ENCODE peak calls at places on chromosome 2, in six cellular contexts. One of them, this sample, is unnamed.

GRCh38 chr2:314561-315336 is 26.9 kb upstream of the ALKAL2 start:
- DNase-seq in upper lobe of right lung: no peak
- DNase-seq in fibroblast of mammary gland: no peak
- DNase-seq in cardiac muscle cell: no peak
- DNase-seq in astrocyte of the spinal cord: no peak
- DNase-seq in prostate gland: no peak
- DNase-seq in this sample: no peak

GRCh38 chr2:85710687-85711577 is 16.8 kb downstream of the GNLY start:
- DNase-seq in upper lobe of right lung: peak; percentile 96
- DNase-seq in fibroblast of mammary gland: peak; percentile 59
- DNase-seq in cardiac muscle cell: peak; percentile 65
- DNase-seq in astrocyte of the spinal cord: no peak
- DNase-seq in prostate gland: no peak
- DNase-seq in this sample: peak; percentile 55

GRCh38 chr2:162202203-162202602 is 41.0 kb downstream of the FAP start:
- DNase-seq in upper lobe of right lung: no peak
- DNase-seq in fibroblast of mammary gland: no peak
- DNase-seq in cardiac muscle cell: no peak
- DNase-seq in astrocyte of the spinal cord: no peak
- DNase-seq in prostate gland: no peak
- DNase-seq in this sample: no peak

GRCh38 chr2:236790991-236791390 is 221.4 kb downstream of the ACKR3 start:
- DNase-seq in upper lobe of right lung: no peak
- DNase-seq in fibroblast of mammary gland: no peak
- DNase-seq in cardiac muscle cell: no peak
- DNase-seq in astrocyte of the spinal cord: no peak
- DNase-seq in prostate gland: no peak
- DNase-seq in this sample: no peak

GRCh38 chr2:45353879-45354278 is 257.2 kb downstream of the SRBD1 start:
- DNase-seq in upper lobe of right lung: no peak
- DNase-seq in fibroblast of mammary gland: peak; percentile 98
- DNase-seq in cardiac muscle cell: peak; percentile 75
- DNase-seq in astrocyte of the spinal cord: peak; percentile 99
- DNase-seq in prostate gland: no peak
- DNase-seq in this sample: peak; percentile 94

GRCh38 chr2:69200107-69200520 is 186.9 kb downstream of the GFPT1 start:
- DNase-seq in upper lobe of right lung: no peak
- DNase-seq in fibroblast of mammary gland: peak; percentile 95
- DNase-seq in cardiac muscle cell: peak; percentile 97
- DNase-seq in astrocyte of the spinal cord: peak; percentile 59
- DNase-seq in prostate gland: no peak
- DNase-seq in this sample: peak; percentile 99

GRCh38 chr2:54895735-54896134 is 154.5 kb downstream of the RTN4 start:
- DNase-seq in upper lobe of right lung: no peak
- DNase-seq in fibroblast of mammary gland: peak; percentile 70
- DNase-seq in cardiac muscle cell: peak; percentile 54
- DNase-seq in astrocyte of the spinal cord: peak; percentile 21
- DNase-seq in prostate gland: no peak
- DNase-seq in this sample: peak; percentile 72

GRCh38 chr2:37582911-37583310 is 88.5 kb downstream of the CDC42EP3 start:
- DNase-seq in upper lobe of right lung: no peak
- DNase-seq in fibroblast of mammary gland: peak; percentile 74
- DNase-seq in cardiac muscle cell: no peak
- DNase-seq in astrocyte of the spinal cord: no peak
- DNase-seq in prostate gland: no peak
- DNase-seq in this sample: no peak

GRCh38 chr2:231198291-231199173 is at the start of gene ARMC9:
- DNase-seq in upper lobe of right lung: peak; percentile 91
- DNase-seq in fibroblast of mammary gland: peak; percentile 40
- DNase-seq in cardiac muscle cell: peak; percentile 69
- DNase-seq in astrocyte of the spinal cord: peak; percentile 63
- DNase-seq in prostate gland: peak; percentile 76
- DNase-seq in this sample: peak; percentile 58

GRCh38 chr2:43745457-43745856 is 28.4 kb upstream of the DYNC2LI1 start:
- DNase-seq in upper lobe of right lung: no peak
- DNase-seq in fibroblast of mammary gland: peak; percentile 32
- DNase-seq in cardiac muscle cell: peak; percentile 78
- DNase-seq in astrocyte of the spinal cord: peak; percentile 67
- DNase-seq in prostate gland: no peak
- DNase-seq in this sample: peak; percentile 73

GRCh38 chr2:75100011-75100680 is 99.2 kb downstream of the TACR1 start:
- DNase-seq in upper lobe of right lung: no peak
- DNase-seq in fibroblast of mammary gland: peak; percentile 71
- DNase-seq in cardiac muscle cell: peak; percentile 62
- DNase-seq in astrocyte of the spinal cord: peak; percentile 79
- DNase-seq in prostate gland: no peak
- DNase-seq in this sample: peak; percentile 14

GRCh38 chr2:3480352-3481010 is 38.9 kb downstream of the ADI1 start:
- DNase-seq in upper lobe of right lung: no peak
- DNase-seq in fibroblast of mammary gland: no peak
- DNase-seq in cardiac muscle cell: no peak
- DNase-seq in astrocyte of the spinal cord: no peak
- DNase-seq in prostate gland: no peak
- DNase-seq in this sample: no peak

GRCh38 chr2:172101008-172101706 is 1.5 kb downstream of the DLX2 start:
- DNase-seq in upper lobe of right lung: no peak
- DNase-seq in fibroblast of mammary gland: no peak
- DNase-seq in cardiac muscle cell: no peak
- DNase-seq in astrocyte of the spinal cord: no peak
- DNase-seq in prostate gland: no peak
- DNase-seq in this sample: no peak

GRCh38 chr2:226115832-226116200 is 683.8 kb downstream of the IRS1 start:
- DNase-seq in upper lobe of right lung: no peak
- DNase-seq in fibroblast of mammary gland: no peak
- DNase-seq in cardiac muscle cell: peak; percentile 24
- DNase-seq in astrocyte of the spinal cord: no peak
- DNase-seq in prostate gland: no peak
- DNase-seq in this sample: peak; percentile 40

GRCh38 chr2:226116346-226116745 is 683.3 kb downstream of the IRS1 start:
- DNase-seq in upper lobe of right lung: no peak
- DNase-seq in fibroblast of mammary gland: no peak
- DNase-seq in cardiac muscle cell: no peak
- DNase-seq in astrocyte of the spinal cord: no peak
- DNase-seq in prostate gland: no peak
- DNase-seq in this sample: no peak

GRCh38 chr2:226121339-226121738 is 678.3 kb downstream of the IRS1 start:
- DNase-seq in upper lobe of right lung: no peak
- DNase-seq in fibroblast of mammary gland: peak; percentile 85
- DNase-seq in cardiac muscle cell: peak; percentile 27
- DNase-seq in astrocyte of the spinal cord: peak; percentile 68
- DNase-seq in prostate gland: no peak
- DNase-seq in this sample: peak; percentile 61

GRCh38 chr2:226117506-226118065 is 682.0 kb downstream of the IRS1 start:
- DNase-seq in upper lobe of right lung: no peak
- DNase-seq in fibroblast of mammary gland: no peak
- DNase-seq in cardiac muscle cell: peak; percentile 24
- DNase-seq in astrocyte of the spinal cord: no peak
- DNase-seq in prostate gland: no peak
- DNase-seq in this sample: peak; percentile 42

GRCh38 chr2:226118471-226119429 is 680.9 kb downstream of the IRS1 start:
- DNase-seq in upper lobe of right lung: no peak
- DNase-seq in fibroblast of mammary gland: peak; percentile 98
- DNase-seq in cardiac muscle cell: peak; percentile 97
- DNase-seq in astrocyte of the spinal cord: peak; percentile 89
- DNase-seq in prostate gland: peak; percentile 26
- DNase-seq in this sample: peak; percentile 95
- H3K4me3 ChIP-seq in upper lobe of right lung: peak overlapping the region; percentile 19
- H3K4me3 ChIP-seq in fibroblast of mammary gland: peak overlapping the region; percentile 21
- H3K4me3 ChIP-seq in cardiac muscle cell: no peak overlapping the region
- H3K4me3 ChIP-seq in astrocyte of the spinal cord: no peak overlapping the region
- H3K4me3 ChIP-seq in prostate gland: no peak overlapping the region
- H3K4me3 ChIP-seq in this sample: peak overlapping the region; percentile 43

DNA sequence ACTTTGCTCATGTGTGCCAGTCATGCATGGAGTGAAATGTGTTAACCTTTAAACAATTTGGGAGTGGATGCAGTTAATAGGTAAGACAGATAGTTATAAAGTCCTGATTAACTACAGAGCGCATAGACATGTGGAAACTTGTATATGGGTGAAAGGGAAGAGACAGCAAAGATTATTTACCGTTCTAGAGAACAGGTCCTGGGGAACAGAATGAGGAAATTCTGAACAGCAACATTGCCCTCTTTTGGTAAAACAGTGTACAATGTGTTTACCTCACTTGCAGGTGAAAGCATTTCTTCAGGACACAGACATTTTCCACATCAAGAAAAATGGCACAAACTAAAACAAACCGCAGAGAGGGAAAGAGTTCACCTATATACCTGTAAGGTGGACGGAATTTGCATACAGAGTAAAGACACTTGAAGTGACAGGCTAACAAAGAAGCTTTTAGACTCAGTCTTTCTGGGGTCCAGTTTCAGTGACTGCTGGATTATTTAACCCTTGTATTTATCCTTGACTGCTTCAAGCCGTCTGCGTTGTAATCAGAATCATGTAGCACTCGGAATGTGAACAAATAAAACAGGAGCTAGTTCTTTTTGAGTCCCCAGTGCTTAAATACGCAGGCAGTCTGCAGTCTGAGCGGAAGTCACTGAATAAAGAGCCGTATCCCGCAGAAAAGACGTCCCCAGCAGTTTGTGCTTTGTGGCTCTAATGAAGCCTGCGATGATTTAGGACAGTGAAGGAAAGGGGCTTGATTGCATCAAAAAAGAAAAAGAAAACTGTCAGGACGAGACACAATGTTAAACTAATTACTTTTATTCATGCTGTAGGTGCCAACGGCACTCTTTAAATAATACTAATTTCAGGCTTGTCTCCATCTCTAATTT is 364.8 kb upstream of the GALNT5 start:
- DNase-seq in upper lobe of right lung: no peak
- DNase-seq in fibroblast of mammary gland: peak; percentile 68
- DNase-seq in cardiac muscle cell: peak; percentile 70
- DNase-seq in astrocyte of the spinal cord: peak; percentile 69
- DNase-seq in prostate gland: peak; percentile 39
- DNase-seq in this sample: peak; percentile 72
- TF ChIP-seq CTCF in upper lobe of right lung: peak; percentile 50
- TF ChIP-seq CTCF in fibroblast of mammary gland: peak; percentile 62
- TF ChIP-seq CTCF in cardiac muscle cell: peak; percentile 56
- TF ChIP-seq CTCF in astrocyte of the spinal cord: peak; percentile 57
- TF ChIP-seq CTCF in prostate gland: no peak
- TF ChIP-seq CTCF in this sample: peak; percentile 58

GRCh38 chr2:155965415-155966070 is 367.0 kb downstream of the NR4A2 start:
- DNase-seq in upper lobe of right lung: no peak
- DNase-seq in fibroblast of mammary gland: no peak
- DNase-seq in cardiac muscle cell: no peak
- DNase-seq in astrocyte of the spinal cord: no peak
- DNase-seq in prostate gland: no peak
- DNase-seq in this sample: no peak
- H3K4me3 ChIP-seq in upper lobe of right lung: no peak overlapping the region
- H3K4me3 ChIP-seq in fibroblast of mammary gland: no peak overlapping the region
- H3K4me3 ChIP-seq in cardiac muscle cell: no peak overlapping the region
- H3K4me3 ChIP-seq in astrocyte of the spinal cord: no peak overlapping the region
- H3K4me3 ChIP-seq in prostate gland: no peak overlapping the region
- H3K4me3 ChIP-seq in this sample: no peak overlapping the region

DNA sequence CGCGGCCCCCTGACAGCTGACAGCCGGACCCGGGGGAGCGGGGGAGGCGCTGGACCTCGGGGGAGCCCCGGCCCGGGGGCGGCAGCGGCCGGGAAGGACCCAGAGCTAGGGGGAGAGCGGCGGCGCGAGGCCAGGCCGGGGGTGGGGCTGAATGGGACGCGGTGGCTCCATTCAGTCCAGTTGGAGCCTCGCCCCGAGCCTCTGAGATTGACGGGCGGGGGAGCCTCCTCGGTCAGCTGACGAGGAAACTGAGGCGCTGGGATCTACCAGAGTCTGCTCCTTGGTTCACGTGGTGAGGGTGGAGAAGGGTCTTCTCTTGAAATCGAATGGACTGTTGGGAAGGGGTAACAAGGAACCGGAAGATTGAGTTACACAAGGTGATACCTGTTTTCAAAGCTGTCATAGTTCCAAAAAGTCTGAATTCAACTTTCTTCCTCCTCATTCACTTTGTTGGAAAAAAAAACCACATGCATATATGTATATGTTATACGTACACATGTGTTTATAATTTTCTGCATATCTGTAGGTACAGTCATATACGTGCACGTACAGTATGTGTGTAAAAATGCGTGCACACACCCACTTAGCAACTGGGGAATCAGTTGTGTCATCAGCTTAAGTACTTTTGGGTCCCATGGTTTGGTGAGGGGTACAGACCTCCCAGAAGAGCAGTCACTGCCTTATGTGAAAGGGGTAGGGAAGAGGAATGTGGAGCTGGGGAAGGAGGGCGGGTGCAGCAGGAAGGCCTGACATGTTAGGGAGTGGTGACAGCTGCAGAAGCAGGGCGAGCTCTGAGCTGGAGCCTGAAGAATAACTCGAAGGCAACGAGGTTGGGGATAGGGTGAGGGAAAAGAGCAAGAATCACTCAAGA is 628 bp downstream of the PPP1R7 start:
- DNase-seq in upper lobe of right lung: no peak
- DNase-seq in fibroblast of mammary gland: peak; percentile 53
- DNase-seq in cardiac muscle cell: peak; percentile 3
- DNase-seq in astrocyte of the spinal cord: no peak
- DNase-seq in prostate gland: peak; percentile 37
- DNase-seq in this sample: no peak
- TF ChIP-seq CTCF in upper lobe of right lung: no peak
- TF ChIP-seq CTCF in fibroblast of mammary gland: no peak
- TF ChIP-seq CTCF in cardiac muscle cell: no peak
- TF ChIP-seq CTCF in astrocyte of the spinal cord: no peak
- TF ChIP-seq CTCF in prostate gland: no peak
- TF ChIP-seq CTCF in this sample: no peak

GRCh38 chr2:218858671-218859555 is 692 bp upstream of the WNT6 start:
- DNase-seq in upper lobe of right lung: peak; percentile 55
- DNase-seq in fibroblast of mammary gland: no peak
- DNase-seq in cardiac muscle cell: no peak
- DNase-seq in astrocyte of the spinal cord: no peak
- DNase-seq in prostate gland: no peak
- DNase-seq in this sample: no peak

GRCh38 chr2:218859994-218860831 is 608 bp downstream of the WNT6 start:
- DNase-seq in upper lobe of right lung: peak; percentile 57
- DNase-seq in fibroblast of mammary gland: no peak
- DNase-seq in cardiac muscle cell: no peak
- DNase-seq in astrocyte of the spinal cord: no peak
- DNase-seq in prostate gland: no peak
- DNase-seq in this sample: no peak

GRCh38 chr2:218859556-218859993 is at the start of gene WNT6:
- DNase-seq in upper lobe of right lung: peak; percentile 66
- DNase-seq in fibroblast of mammary gland: no peak
- DNase-seq in cardiac muscle cell: no peak
- DNase-seq in astrocyte of the spinal cord: no peak
- DNase-seq in prostate gland: no peak
- DNase-seq in this sample: no peak

GRCh38 chr2:218861645-218862318 is 2.2 kb downstream of the WNT6 start:
- DNase-seq in upper lobe of right lung: peak; percentile 45
- DNase-seq in fibroblast of mammary gland: no peak
- DNase-seq in cardiac muscle cell: no peak
- DNase-seq in astrocyte of the spinal cord: no peak
- DNase-seq in prostate gland: no peak
- DNase-seq in this sample: no peak

DNA sequence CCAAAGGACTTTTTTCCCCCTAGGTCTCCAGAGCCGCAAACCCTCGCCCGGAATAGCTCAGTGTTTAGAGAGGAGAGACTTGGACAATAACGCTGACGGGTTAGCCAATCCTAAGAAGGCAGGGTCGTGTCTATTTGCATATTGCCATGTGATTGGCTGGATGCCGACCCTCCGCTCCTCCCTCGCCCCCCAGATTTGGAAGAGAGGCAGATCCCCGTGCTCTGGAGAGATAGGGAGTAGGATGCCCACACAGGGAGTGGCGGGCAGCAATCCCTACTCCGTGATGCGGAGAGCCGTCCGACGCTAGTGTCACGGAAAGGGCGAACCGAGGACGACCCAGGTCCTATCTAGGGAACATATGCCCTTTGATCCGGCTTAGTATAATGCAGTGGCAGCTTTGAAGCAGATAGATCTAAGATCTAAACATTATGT is 1.4 kb downstream of the WNT6 start:
- DNase-seq in upper lobe of right lung: peak; percentile 48
- DNase-seq in fibroblast of mammary gland: peak; percentile 34
- DNase-seq in cardiac muscle cell: peak; percentile 85
- DNase-seq in astrocyte of the spinal cord: peak; percentile 20
- DNase-seq in prostate gland: peak; percentile 80
- DNase-seq in this sample: peak; percentile 30
- H3K4me3 ChIP-seq in upper lobe of right lung: no peak overlapping the region
- H3K4me3 ChIP-seq in fibroblast of mammary gland: no peak overlapping the region
- H3K4me3 ChIP-seq in cardiac muscle cell: no peak overlapping the region
- H3K4me3 ChIP-seq in astrocyte of the spinal cord: no peak overlapping the region
- H3K4me3 ChIP-seq in prostate gland: no peak overlapping the region
- H3K4me3 ChIP-seq in this sample: no peak overlapping the region

This sample was measured in choroid plexus epithelial cell.